ENCODE peak calls at places on chromosomes 13 and 19, in seven cellular contexts. H is foreskin fibroblast; B is fibroblast of lung; N is fibroblast of villous mesenchyme; Y is activated CD8-positive, alpha-beta T cell treated with anti-CD3 and anti-CD28 coated beads for 36 hours; M is OCI-LY7; E is esophagus squamous epithelium. V is an unnamed sample.
A peak's percentile ranks its signal among the peaks of the same experiment; 100 is the strongest.

GRCh38 chr13:65638572-65639168 is 1591.5 kb downstream of the PCDH9 start:
- DNase-seq in H (peak; percentile 35), B (peak; percentile 52), N (peak; percentile 17), Y (no peak), M (peak; percentile 34), E (no peak), V (no peak)

GRCh38 chr13:80924596-80924995 is 583.7 kb upstream of the SPRY2 start:
- DNase-seq in H (peak; percentile 54), B (peak; percentile 21), N (no peak), Y (no peak), M (no peak), E (no peak), V (no peak)

GRCh38 chr19:35011737-35012682 is 11.9 kb downstream of the GRAMD1A start:
- DNase-seq in H (no peak), B (no peak), N (no peak), Y (no peak), M (no peak), E (no peak), V (no peak)

GRCh38 chr19:12195501-12195860 is 32.6 kb downstream of the ZNF136 start:
- DNase-seq in H (no peak), B (peak; percentile 19), N (no peak), Y (no peak), M (no peak), E (no peak), V (no peak)

GRCh38 chr13:100382787-100383186 is 205.8 kb downstream of the GGACT start:
- DNase-seq in H (no peak), B (peak; percentile 63), N (peak; percentile 36), Y (no peak), M (no peak), E (no peak), V (no peak)

GRCh38 chr13:34543836-34544235 is 398.2 kb upstream of the NBEA start:
- DNase-seq in H (no peak), B (no peak), N (no peak), Y (no peak), M (no peak), E (no peak), V (no peak)

GRCh38 chr13:110497003-110497402 is 64.5 kb downstream of the RAB20 start:
- DNase-seq in H (no peak), B (no peak), N (no peak), Y (no peak), M (no peak), E (no peak), V (no peak)

GRCh38 chr19:2288743-2289713 is 7.1 kb upstream of the PEAK3 start:
- DNase-seq in H (no peak), B (no peak), N (no peak), Y (no peak), M (no peak), E (no peak), V (no peak)

GRCh38 chr19:3657395-3657769 is 30.8 kb upstream of the CACTIN start:
- DNase-seq in H (no peak), B (no peak), N (no peak), Y (no peak), M (no peak), E (no peak), V (no peak)

GRCh38 chr19:3658004-3658822 is 31.6 kb upstream of the CACTIN start:
- DNase-seq in H (no peak), B (no peak), N (no peak), Y (no peak), M (no peak), E (no peak), V (no peak)

GRCh38 chr19:3655402-3656072 is 28.9 kb upstream of the CACTIN start:
- DNase-seq in H (peak; percentile 99), B (peak; percentile 96), N (peak; percentile 96), Y (no peak), M (no peak), E (no peak), V (no peak)

GRCh38 chr19:3656073-3656746 is 29.6 kb upstream of the CACTIN start:
- DNase-seq in H (peak; percentile 95), B (peak; percentile 39), N (peak; percentile 55), Y (no peak), M (no peak), E (no peak), V (no peak)

DNA sequence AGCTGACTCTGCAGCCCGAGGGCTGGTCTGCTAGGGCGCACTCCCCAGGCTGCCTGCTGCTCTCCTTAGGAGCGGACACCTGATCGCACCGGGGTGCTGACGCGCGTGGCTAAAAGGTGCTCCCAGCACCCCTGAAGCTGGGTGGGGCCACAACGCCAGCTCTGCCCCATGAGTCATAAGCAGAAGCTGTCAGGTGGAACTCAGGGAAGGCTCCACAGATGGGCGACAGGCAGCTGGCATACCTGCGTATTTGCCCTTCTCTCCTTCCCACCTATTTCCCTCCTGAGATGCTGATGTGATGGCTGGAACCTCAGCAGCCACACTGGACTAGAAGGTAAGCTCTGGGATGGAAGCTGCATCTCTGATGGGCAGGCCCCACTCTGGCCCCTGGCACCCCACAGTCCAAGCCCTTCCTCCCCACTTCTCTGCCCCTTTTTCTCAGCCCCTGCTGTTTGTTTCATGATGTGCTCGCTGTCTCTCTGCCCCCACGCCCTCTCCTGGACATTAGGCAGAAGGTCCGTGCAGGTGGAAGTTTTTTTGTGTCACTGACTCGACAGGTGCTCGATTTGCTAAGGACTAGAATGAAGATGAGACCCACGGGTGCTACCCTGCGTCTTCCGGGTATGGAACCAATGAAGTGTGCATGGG is 30.3 kb upstream of the CACTIN start:
- DNase-seq in H (no peak), B (no peak), N (no peak), Y (no peak), M (no peak), E (no peak), V (no peak)
- TF ChIP-seq CTCF in H (no peak), B (no peak), N (no peak), Y (no peak), M (peak; percentile 37), E (no peak), V (no peak)

DNA sequence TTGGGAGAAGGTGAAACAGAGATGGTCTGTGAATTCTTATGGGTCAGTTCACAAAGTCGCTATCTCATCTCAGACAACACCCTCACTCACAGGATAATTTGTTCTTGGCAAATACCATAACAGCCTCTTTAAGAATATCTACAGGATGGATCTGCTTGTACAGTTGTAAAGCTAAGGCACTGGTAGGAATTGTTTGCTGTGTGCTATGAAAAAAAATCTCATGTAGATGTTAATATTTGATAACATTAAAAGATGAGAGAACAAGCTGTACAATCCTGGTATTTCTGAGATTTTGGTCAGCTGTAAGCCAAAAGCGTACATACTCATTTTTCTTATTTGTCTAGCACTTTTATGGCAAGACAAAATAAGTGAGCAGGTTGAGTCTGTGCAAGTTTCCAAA is 814.6 kb upstream of the MIR17HG start:
- DNase-seq in H (no peak), B (no peak), N (no peak), Y (no peak), M (no peak), E (no peak), V (no peak)
- TF ChIP-seq CTCF in H (no peak), B (no peak), N (no peak), Y (no peak), M (no peak), E (no peak), V (no peak)

GRCh38 chr19:18700501-18701249 is 17.2 kb downstream of the CRTC1 start:
- DNase-seq in H (peak; percentile 36), B (peak; percentile 58), N (peak; percentile 66), Y (peak; percentile 76), M (peak; percentile 84), E (peak; percentile 17), V (peak; percentile 87)
- TF ChIP-seq CTCF in H (no peak), B (no peak), N (no peak), Y (no peak), M (no peak), E (no peak), V (no peak)

GRCh38 chr19:7748171-7748570 is 837 bp upstream of the CD209 start:
- DNase-seq in H (no peak), B (no peak), N (no peak), Y (no peak), M (no peak), E (no peak), V (no peak)

GRCh38 chr19:7751157-7751783 is 3.9 kb upstream of the CD209 start:
- DNase-seq in H (no peak), B (no peak), N (peak; percentile 1), Y (peak; percentile 77), M (peak; percentile 18), E (no peak), V (no peak)

GRCh38 chr19:7744871-7745270 is 2.5 kb downstream of the CD209 start:
- DNase-seq in H (no peak), B (no peak), N (no peak), Y (no peak), M (no peak), E (no peak), V (no peak)

GRCh38 chr19:7746903-7747884 is at the start of gene CD209:
- DNase-seq in H (no peak), B (no peak), N (no peak), Y (no peak), M (no peak), E (no peak), V (no peak)

DNA sequence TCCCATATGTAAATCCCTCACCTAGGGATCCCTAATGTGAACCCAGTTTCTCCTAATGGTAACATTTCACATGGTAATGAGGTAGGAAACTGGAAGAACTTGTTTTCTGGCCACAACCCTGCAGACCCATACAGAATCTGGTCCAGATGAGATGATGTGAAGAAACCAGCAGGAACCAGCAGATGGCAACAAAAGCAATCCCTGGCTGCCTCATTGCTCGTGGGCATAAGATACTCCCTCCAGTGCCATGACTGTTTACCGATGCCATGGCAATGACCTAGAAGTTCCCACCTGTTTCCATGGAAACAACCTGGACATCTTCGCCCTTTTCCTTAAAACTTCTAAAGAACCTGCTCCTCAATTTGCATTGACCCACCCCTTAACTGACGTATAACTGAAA is 1.4 kb upstream of the CD209 start:
- DNase-seq in H (no peak), B (no peak), N (peak; percentile 6), Y (peak; percentile 33), M (no peak), E (no peak), V (no peak)
- TF ChIP-seq CTCF in H (peak; percentile 13), B (no peak), N (peak; percentile 11), Y (no peak), M (peak; percentile 59), E (peak; percentile 16), V (no peak)

GRCh38 chr13:39415403-39415802 is 187.6 kb downstream of the LHFPL6 start:
- DNase-seq in H (peak; percentile 49), B (peak; percentile 47), N (peak; percentile 65), Y (peak; percentile 20), M (peak; percentile 64), E (no peak), V (no peak)
- TF ChIP-seq CTCF in H (peak; percentile 60), B (peak; percentile 61), N (peak; percentile 73), Y (no peak), M (peak; percentile 85), E (peak; percentile 21), V (no peak)

DNA sequence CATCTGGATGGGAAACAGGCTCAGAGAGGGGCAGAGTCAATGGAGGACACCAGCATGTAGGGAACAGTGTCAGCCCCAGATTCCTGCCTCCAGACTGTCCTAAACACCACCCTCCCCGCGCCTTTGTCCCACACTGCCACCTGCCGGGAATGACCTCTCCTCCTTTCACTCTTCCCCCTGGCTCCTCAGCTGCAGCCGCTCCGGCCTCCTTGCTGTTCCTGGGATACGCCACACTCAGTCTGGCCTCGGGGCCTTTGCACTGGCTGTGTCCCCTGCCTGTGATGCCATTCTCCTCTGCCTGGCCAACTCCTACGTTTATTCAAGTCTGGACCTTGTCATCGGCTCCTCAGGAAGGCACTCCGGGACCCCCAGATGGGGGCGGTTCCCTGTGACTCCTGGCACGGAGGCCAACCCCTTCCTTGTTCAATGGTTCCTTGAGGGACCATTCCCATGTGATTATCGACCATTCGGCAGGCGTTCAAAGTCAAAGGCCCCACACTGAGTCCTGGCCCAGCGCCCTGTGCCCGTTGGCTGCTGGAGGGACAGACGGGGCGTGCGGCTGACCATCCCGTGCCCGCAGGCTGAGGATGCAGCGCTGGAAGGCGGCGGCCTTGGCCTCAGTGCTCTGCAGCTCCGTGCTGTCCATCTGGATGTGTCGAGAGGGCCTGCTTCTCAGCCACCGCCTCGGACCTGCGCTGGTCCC is 15.8 kb downstream of the FUT6 start:
- DNase-seq in H (no peak), B (no peak), N (no peak), Y (no peak), M (no peak), E (no peak), V (no peak)
- TF ChIP-seq CTCF in H (no peak), B (no peak), N (peak; percentile 39), Y (no peak), M (peak; percentile 51), E (peak; percentile 46), V (no peak)

V was measured in GM13976.